ENCODE peak calls at places on chromosomes 13 and 19, in seven cellular contexts. One of them, this sample, is unnamed.

GRCh38 chr13:36848228-36848982 is 29.4 kb downstream of the RFXAP start:
- DNase-seq in dermis microvascular lymphatic vessel endothelial cell: peak; percentile 29
- DNase-seq in astrocyte: no peak
- DNase-seq in stimulated activated CD4-positive, alpha-beta T cell treated with anti-CD3 and anti-CD28 coated beads, Interleukin-2, amount 100 ng/mL, for 48 hours: peak; percentile 5
- DNase-seq in OCI-LY7: peak; percentile 29
- DNase-seq in fibroblast of lung: no peak
- DNase-seq in K562: no peak
- DNase-seq in this sample: no peak

GRCh38 chr13:105603283-105603682 is 932.2 kb downstream of the EFNB2 start:
- DNase-seq in dermis microvascular lymphatic vessel endothelial cell: no peak
- DNase-seq in astrocyte: no peak
- DNase-seq in stimulated activated CD4-positive, alpha-beta T cell treated with anti-CD3 and anti-CD28 coated beads, Interleukin-2, amount 100 ng/mL, for 48 hours: no peak
- DNase-seq in OCI-LY7: no peak
- DNase-seq in fibroblast of lung: peak; percentile 40
- DNase-seq in K562: no peak
- DNase-seq in this sample: no peak

GRCh38 chr13:27081893-27082292 is 89.7 kb downstream of the USP12 start:
- DNase-seq in dermis microvascular lymphatic vessel endothelial cell: no peak
- DNase-seq in astrocyte: no peak
- DNase-seq in stimulated activated CD4-positive, alpha-beta T cell treated with anti-CD3 and anti-CD28 coated beads, Interleukin-2, amount 100 ng/mL, for 48 hours: no peak
- DNase-seq in OCI-LY7: no peak
- DNase-seq in fibroblast of lung: no peak
- DNase-seq in K562: no peak
- DNase-seq in this sample: no peak

GRCh38 chr19:45164577-45165335 is 4.0 kb upstream of the NKPD1 start:
- DNase-seq in dermis microvascular lymphatic vessel endothelial cell: peak; percentile 56
- DNase-seq in astrocyte: peak; percentile 55
- DNase-seq in stimulated activated CD4-positive, alpha-beta T cell treated with anti-CD3 and anti-CD28 coated beads, Interleukin-2, amount 100 ng/mL, for 48 hours: peak; percentile 55
- DNase-seq in OCI-LY7: peak; percentile 48
- DNase-seq in fibroblast of lung: peak; percentile 47
- DNase-seq in K562: peak; percentile 72
- DNase-seq in this sample: no peak

GRCh38 chr13:51331354-51331861 is 8.1 kb upstream of the SERPINE3 start:
- DNase-seq in dermis microvascular lymphatic vessel endothelial cell: no peak
- DNase-seq in astrocyte: no peak
- DNase-seq in stimulated activated CD4-positive, alpha-beta T cell treated with anti-CD3 and anti-CD28 coated beads, Interleukin-2, amount 100 ng/mL, for 48 hours: no peak
- DNase-seq in OCI-LY7: no peak
- DNase-seq in fibroblast of lung: no peak
- DNase-seq in K562: no peak
- DNase-seq in this sample: no peak

GRCh38 chr19:3790941-3791340 is 4.8 kb upstream of the MATK start:
- DNase-seq in dermis microvascular lymphatic vessel endothelial cell: no peak
- DNase-seq in astrocyte: no peak
- DNase-seq in stimulated activated CD4-positive, alpha-beta T cell treated with anti-CD3 and anti-CD28 coated beads, Interleukin-2, amount 100 ng/mL, for 48 hours: no peak
- DNase-seq in OCI-LY7: no peak
- DNase-seq in fibroblast of lung: no peak
- DNase-seq in K562: no peak
- DNase-seq in this sample: no peak

GRCh38 chr13:41456768-41457588 is at the start of gene RGCC:
- DNase-seq in dermis microvascular lymphatic vessel endothelial cell: peak; percentile 83
- DNase-seq in astrocyte: peak; percentile 50
- DNase-seq in stimulated activated CD4-positive, alpha-beta T cell treated with anti-CD3 and anti-CD28 coated beads, Interleukin-2, amount 100 ng/mL, for 48 hours: peak; percentile 91
- DNase-seq in OCI-LY7: peak; percentile 80
- DNase-seq in fibroblast of lung: peak; percentile 43
- DNase-seq in K562: peak; percentile 82
- DNase-seq in this sample: peak; percentile 75

GRCh38 chr19:46413262-46414031 is at the start of gene CCDC8:
- DNase-seq in dermis microvascular lymphatic vessel endothelial cell: no peak
- DNase-seq in astrocyte: peak; percentile 95
- DNase-seq in stimulated activated CD4-positive, alpha-beta T cell treated with anti-CD3 and anti-CD28 coated beads, Interleukin-2, amount 100 ng/mL, for 48 hours: no peak
- DNase-seq in OCI-LY7: no peak
- DNase-seq in fibroblast of lung: peak; percentile 98
- DNase-seq in K562: peak; percentile 94
- DNase-seq in this sample: no peak

GRCh38 chr13:52725302-52725701 is 14.3 kb downstream of the CNMD start:
- DNase-seq in dermis microvascular lymphatic vessel endothelial cell: no peak
- DNase-seq in astrocyte: no peak
- DNase-seq in stimulated activated CD4-positive, alpha-beta T cell treated with anti-CD3 and anti-CD28 coated beads, Interleukin-2, amount 100 ng/mL, for 48 hours: no peak
- DNase-seq in OCI-LY7: no peak
- DNase-seq in fibroblast of lung: no peak
- DNase-seq in K562: no peak
- DNase-seq in this sample: no peak

GRCh38 chr19:17049711-17050280 is 23.2 kb upstream of the CPAMD8 start:
- DNase-seq in dermis microvascular lymphatic vessel endothelial cell: peak; percentile 27
- DNase-seq in astrocyte: peak; percentile 63
- DNase-seq in stimulated activated CD4-positive, alpha-beta T cell treated with anti-CD3 and anti-CD28 coated beads, Interleukin-2, amount 100 ng/mL, for 48 hours: no peak
- DNase-seq in OCI-LY7: no peak
- DNase-seq in fibroblast of lung: peak; percentile 63
- DNase-seq in K562: no peak
- DNase-seq in this sample: no peak

GRCh38 chr19:50333737-50334617 is 4.8 kb upstream of the KCNC3 start:
- DNase-seq in dermis microvascular lymphatic vessel endothelial cell: no peak
- DNase-seq in astrocyte: peak; percentile 6
- DNase-seq in stimulated activated CD4-positive, alpha-beta T cell treated with anti-CD3 and anti-CD28 coated beads, Interleukin-2, amount 100 ng/mL, for 48 hours: peak; percentile 82
- DNase-seq in OCI-LY7: peak; percentile 78
- DNase-seq in fibroblast of lung: no peak
- DNase-seq in K562: peak; percentile 99
- DNase-seq in this sample: peak; percentile 89

GRCh38 chr13:74768521-74769090 is 634.4 kb upstream of the KLF12 start:
- DNase-seq in dermis microvascular lymphatic vessel endothelial cell: no peak
- DNase-seq in astrocyte: no peak
- DNase-seq in stimulated activated CD4-positive, alpha-beta T cell treated with anti-CD3 and anti-CD28 coated beads, Interleukin-2, amount 100 ng/mL, for 48 hours: no peak
- DNase-seq in OCI-LY7: no peak
- DNase-seq in fibroblast of lung: no peak
- DNase-seq in K562: no peak
- DNase-seq in this sample: no peak

GRCh38 chr19:46349311-46349993 is 2.6 kb downstream of the PPP5C start:
- DNase-seq in dermis microvascular lymphatic vessel endothelial cell: no peak
- DNase-seq in astrocyte: no peak
- DNase-seq in stimulated activated CD4-positive, alpha-beta T cell treated with anti-CD3 and anti-CD28 coated beads, Interleukin-2, amount 100 ng/mL, for 48 hours: no peak
- DNase-seq in OCI-LY7: peak; percentile 57
- DNase-seq in fibroblast of lung: no peak
- DNase-seq in K562: no peak
- DNase-seq in this sample: no peak

GRCh38 chr13:20197361-20197834 is 4.7 kb upstream of the GJB2 start:
- DNase-seq in dermis microvascular lymphatic vessel endothelial cell: peak; percentile 53
- DNase-seq in astrocyte: peak; percentile 36
- DNase-seq in stimulated activated CD4-positive, alpha-beta T cell treated with anti-CD3 and anti-CD28 coated beads, Interleukin-2, amount 100 ng/mL, for 48 hours: no peak
- DNase-seq in OCI-LY7: peak; percentile 49
- DNase-seq in fibroblast of lung: peak; percentile 67
- DNase-seq in K562: peak; percentile 17
- DNase-seq in this sample: peak; percentile 56

GRCh38 chr13:112968380-112968909 is 569 bp upstream of the MCF2L start:
- DNase-seq in dermis microvascular lymphatic vessel endothelial cell: no peak
- DNase-seq in astrocyte: no peak
- DNase-seq in stimulated activated CD4-positive, alpha-beta T cell treated with anti-CD3 and anti-CD28 coated beads, Interleukin-2, amount 100 ng/mL, for 48 hours: peak; percentile 10
- DNase-seq in OCI-LY7: peak; percentile 24
- DNase-seq in fibroblast of lung: no peak
- DNase-seq in K562: no peak
- DNase-seq in this sample: no peak

GRCh38 chr19:38975214-38975860 is at the start of gene FBXO17:
- DNase-seq in dermis microvascular lymphatic vessel endothelial cell: peak; percentile 61
- DNase-seq in astrocyte: peak; percentile 60
- DNase-seq in stimulated activated CD4-positive, alpha-beta T cell treated with anti-CD3 and anti-CD28 coated beads, Interleukin-2, amount 100 ng/mL, for 48 hours: no peak
- DNase-seq in OCI-LY7: no peak
- DNase-seq in fibroblast of lung: peak; percentile 66
- DNase-seq in K562: peak; percentile 91
- DNase-seq in this sample: peak; percentile 47

GRCh38 chr19:42270346-42271044 is 1.4 kb downstream of the CIC start:
- DNase-seq in dermis microvascular lymphatic vessel endothelial cell: peak; percentile 77
- DNase-seq in astrocyte: peak; percentile 58
- DNase-seq in stimulated activated CD4-positive, alpha-beta T cell treated with anti-CD3 and anti-CD28 coated beads, Interleukin-2, amount 100 ng/mL, for 48 hours: peak; percentile 53
- DNase-seq in OCI-LY7: peak; percentile 37
- DNase-seq in fibroblast of lung: peak; percentile 61
- DNase-seq in K562: peak; percentile 42
- DNase-seq in this sample: no peak

GRCh38 chr13:98439136-98439828 is 137.6 kb downstream of the STK24 start:
- DNase-seq in dermis microvascular lymphatic vessel endothelial cell: no peak
- DNase-seq in astrocyte: no peak
- DNase-seq in stimulated activated CD4-positive, alpha-beta T cell treated with anti-CD3 and anti-CD28 coated beads, Interleukin-2, amount 100 ng/mL, for 48 hours: no peak
- DNase-seq in OCI-LY7: no peak
- DNase-seq in fibroblast of lung: no peak
- DNase-seq in K562: no peak
- DNase-seq in this sample: no peak

GRCh38 chr19:45874620-45874966 is 10.5 kb downstream of the FOXA3 start:
- DNase-seq in dermis microvascular lymphatic vessel endothelial cell: no peak
- DNase-seq in astrocyte: no peak
- DNase-seq in stimulated activated CD4-positive, alpha-beta T cell treated with anti-CD3 and anti-CD28 coated beads, Interleukin-2, amount 100 ng/mL, for 48 hours: no peak
- DNase-seq in OCI-LY7: no peak
- DNase-seq in fibroblast of lung: no peak
- DNase-seq in K562: no peak
- DNase-seq in this sample: no peak